ENCODE peak calls at places on chromosomes 12 and 14, in four cellular contexts. K, N, Z and R are unnamed samples.

GRCh38 chr14:34081126-34081575 is 130.3 kb upstream of the EGLN3 start:
- DNase-seq in K (no peak), N (no peak), Z (no peak), R (no peak)

GRCh38 chr12:104182144-104182543 is 33.4 kb upstream of the TXNRD1 start:
- DNase-seq in K (no peak), N (no peak), Z (no peak), R (peak)

GRCh38 chr12:8860165-8860961 is 37.9 kb downstream of the A2ML1 start:
- DNase-seq in K (no peak), N (peak), Z (peak), R (peak)

GRCh38 chr12:3655331-3655900 is 97.5 kb downstream of the CRACR2A start:
- DNase-seq in K (peak), N (peak), Z (peak), R (no peak)

GRCh38 chr12:116274552-116275375 is 2.7 kb downstream of the MED13L start:
- DNase-seq in K (no peak), N (no peak), Z (no peak), R (no peak)

GRCh38 chr12:67747869-67748760 is 99.6 kb downstream of the DYRK2 start:
- DNase-seq in K (peak), N (no peak), Z (peak), R (peak)

GRCh38 chr12:8038659-8039114 is 6.2 kb downstream of the FOXJ2 start:
- DNase-seq in K (no peak), N (peak), Z (no peak), R (peak)

GRCh38 chr14:96284430-96284829 is 28.4 kb downstream of the BDKRB1 start:
- DNase-seq in K (no peak), N (no peak), Z (no peak), R (no peak)

GRCh38 chr12:24561411-24561871 is 387.5 kb downstream of the BCAT1 start:
- DNase-seq in K (peak), N (no peak), Z (no peak), R (peak)

GRCh38 chr12:124465473-124465872 is 101.9 kb downstream of the NCOR2 start:
- DNase-seq in K (no peak), N (no peak), Z (no peak), R (no peak)
- TF ChIP-seq MAZ in K (no peak), N (no peak), Z (no peak), R (no peak)

GRCh38 chr12:2092890-2093289 is 40.1 kb downstream of the CACNA1C start:
- DNase-seq in K (no peak), N (no peak), Z (no peak), R (peak)
- TF ChIP-seq MAZ in K (no peak), N (no peak), Z (no peak), R (no peak)

GRCh38 chr14:89493877-89494634 is 77.0 kb upstream of the FOXN3 start:
- DNase-seq in K (no peak), N (no peak), Z (peak), R (no peak)
- TF ChIP-seq MAZ in K (no peak), N (no peak), Z (no peak), R (no peak)

GRCh38 chr12:79388006-79388405 is 302.8 kb downstream of the PAWR start:
- DNase-seq in K (no peak), N (no peak), Z (no peak), R (no peak)
- TF ChIP-seq MAZ in K (no peak), N (no peak), Z (no peak), R (no peak)

DNA sequence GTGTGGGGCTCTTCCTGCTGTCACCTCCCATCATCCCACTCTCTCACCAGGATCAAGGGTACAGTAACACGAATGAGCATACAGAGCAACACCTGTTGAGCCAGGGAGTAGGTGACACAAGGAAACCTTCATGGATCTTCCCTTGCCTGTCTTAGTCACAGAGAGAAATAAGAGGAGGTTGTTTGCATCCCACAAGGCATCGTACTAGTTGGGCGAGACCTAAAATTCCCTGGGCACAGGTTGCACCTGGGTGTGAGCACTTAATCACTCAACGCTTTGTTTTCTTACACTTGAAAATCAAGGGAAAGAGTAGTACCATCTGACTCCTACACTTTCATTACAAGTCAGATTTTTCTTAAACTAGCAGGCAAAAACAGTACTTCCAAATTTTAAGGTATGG is 16.6 kb downstream of the CIPC start:
- DNase-seq in K (no peak), N (no peak), Z (no peak), R (no peak)
- TF ChIP-seq MAZ in K (no peak), N (no peak), Z (no peak), R (no peak)

DNA sequence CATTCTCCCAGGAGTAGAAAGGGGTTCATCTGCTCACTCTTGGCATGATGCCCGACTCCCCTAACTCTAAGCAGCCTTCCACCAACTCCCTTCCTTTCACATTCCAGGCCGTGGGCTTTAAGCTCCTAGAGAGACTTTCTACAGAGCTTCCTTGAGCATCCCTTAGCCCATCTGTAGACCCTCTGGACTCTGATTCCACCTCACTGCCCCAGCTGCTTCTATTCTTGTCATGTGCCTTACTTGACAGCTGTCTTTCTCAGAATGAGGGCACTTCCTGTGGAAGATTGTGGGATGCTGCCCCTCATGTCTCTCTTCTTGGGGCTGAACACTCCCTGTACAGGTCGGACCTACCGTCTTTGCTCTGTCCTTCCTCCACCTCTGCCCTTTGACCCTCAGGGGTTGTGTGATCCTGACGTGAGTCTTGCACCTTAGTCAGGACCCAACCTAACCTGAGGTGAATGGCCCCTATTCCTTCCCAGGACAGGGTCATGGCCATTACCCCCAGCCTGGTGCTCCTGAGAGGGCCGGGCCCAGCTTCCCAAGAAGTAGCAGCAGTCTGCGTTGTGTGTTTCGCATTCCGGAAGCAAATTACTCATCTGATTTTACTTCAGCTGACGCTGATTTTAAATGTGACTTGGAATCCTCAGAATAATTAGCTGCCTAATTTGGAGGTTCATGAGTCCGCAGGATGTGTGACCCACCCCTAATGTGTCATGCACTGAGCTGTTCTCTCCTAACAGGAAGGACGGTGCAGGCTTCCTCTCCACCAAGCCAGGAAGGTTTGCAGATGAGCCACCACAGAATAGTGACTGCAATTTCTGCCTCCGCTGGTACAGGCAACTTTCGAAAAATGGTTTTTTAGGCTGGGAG is 2.7 kb upstream of the GALNT6 start:
- DNase-seq in K (no peak), N (peak), Z (no peak), R (peak)
- TF ChIP-seq MAZ in K (no peak), N (no peak), Z (no peak), R (no peak)

GRCh38 chr14:64654931-64655330 is 49.3 kb upstream of the PLEKHG3 start:
- DNase-seq in K (no peak), N (no peak), Z (no peak), R (no peak)
- TF ChIP-seq MAZ in K (no peak), N (no peak), Z (no peak), R (no peak)

GRCh38 chr14:61750708-61751474 is 11.3 kb upstream of the SNAPC1 start:
- DNase-seq in K (peak), N (peak), Z (no peak), R (peak)
- TF ChIP-seq MAZ in K (no peak), N (peak), Z (no peak), R (peak)

GRCh38 chr12:6603095-6603567 is 4.0 kb downstream of the CHD4 start:
- DNase-seq in K (no peak), N (no peak), Z (no peak), R (peak)
- TF ChIP-seq MAZ in K (no peak), N (no peak), Z (no peak), R (peak)